ENCODE peak calls at places on chromosomes 12 and 14, in four cellular contexts. K is H1, Y is IMR-90, O is mesendoderm. T is an unnamed sample.

GRCh38 chr14:75570797-75571196 is 7.6 kb upstream of the FLVCR2 start:
- DNase-seq in K (no peak), O (no peak), Y (no peak), T (no peak)

GRCh38 chr14:100608586-100609330 is 21.5 kb upstream of the BEGAIN start:
- DNase-seq in K (no peak), O (no peak), Y (no peak), T (peak)

GRCh38 chr12:16955083-16955657 is 349.2 kb upstream of the LMO3 start:
- DNase-seq in Y (no peak), K (no peak), O (no peak), T (no peak)

GRCh38 chr12:65609359-65609771 is 214.9 kb upstream of the HMGA2 start:
- DNase-seq in O (peak), K (no peak), Y (peak), T (no peak)

GRCh38 chr12:452667-453210 is 7.0 kb upstream of the B4GALNT3 start:
- DNase-seq in Y (no peak), O (no peak), K (no peak), T (peak)

GRCh38 chr12:60172696-60173095 is 576.9 kb downstream of the SLC16A7 start:
- DNase-seq in Y (no peak), O (no peak), K (no peak), T (no peak)

GRCh38 chr14:42374332-42374731 is 767.7 kb downstream of the LRFN5 start:
- DNase-seq in O (no peak), K (no peak), Y (no peak), T (no peak)

GRCh38 chr14:35534130-35534883 is at the start of gene INSM2:
- DNase-seq in O (peak), K (no peak), Y (peak), T (no peak)

GRCh38 chr14:99654235-99655000 is 9.5 kb downstream of the HHIPL1 start:
- DNase-seq in K (no peak), Y (peak), O (no peak), T (no peak)

GRCh38 chr12:40312982-40313576 is 88.3 kb downstream of the LRRK2 start:
- DNase-seq in O (no peak), K (no peak), Y (peak), T (no peak)

GRCh38 chr14:81211844-81212243 is 8.9 kb downstream of the GTF2A1 start:
- DNase-seq in Y (peak), O (peak), K (no peak), T (no peak)

GRCh38 chr14:64762044-64763034 is 58.1 kb downstream of the PLEKHG3 start:
- DNase-seq in O (no peak), K (no peak), Y (peak), T (no peak)

GRCh38 chr12:110230655-110231054 is 50.4 kb upstream of the ATP2A2 start:
- DNase-seq in O (no peak), K (no peak), Y (no peak), T (no peak)

GRCh38 chr12:75560167-75560566 is 48.8 kb upstream of the KRR1 start:
- DNase-seq in K (no peak), O (peak), Y (peak), T (no peak)

GRCh38 chr14:22152161-22152870 is 436.7 kb downstream of the DAD1 start:
- DNase-seq in Y (no peak), K (no peak), O (no peak), T (no peak)

GRCh38 chr14:63938198-63939005 is 85.6 kb downstream of the SYNE2 start:
- DNase-seq in K (no peak), O (no peak), Y (peak), T (no peak)

GRCh38 chr12:80763874-80764273 is 47.2 kb downstream of the MYF5 start:
- DNase-seq in O (peak), Y (peak), K (no peak), T (no peak)

GRCh38 chr14:75010472-75010871 is 7.8 kb downstream of the EIF2B2 start:
- DNase-seq in O (no peak), Y (no peak), K (no peak), T (no peak)

GRCh38 chr12:4320287-4320858 is 640 bp upstream of the TIGAR start:
- DNase-seq in K (no peak), O (no peak), Y (no peak), T (no peak)

GRCh38 chr12:88451254-88451653 is 129.0 kb downstream of the KITLG start:
- DNase-seq in Y (no peak), O (no peak), K (no peak), T (no peak)

GRCh38 chr14:91946313-91947195 is 940 bp downstream of the FBLN5 start:
- DNase-seq in K (no peak), Y (peak), O (no peak), T (no peak)

GRCh38 chr14:91942128-91942527 is 5.4 kb downstream of the FBLN5 start:
- DNase-seq in Y (no peak), K (no peak), O (no peak), T (no peak)

GRCh38 chr14:91942946-91943345 is 4.5 kb downstream of the FBLN5 start:
- DNase-seq in K (no peak), O (no peak), Y (no peak), T (no peak)

GRCh38 chr14:91947196-91948184 is at the start of gene FBLN5:
- DNase-seq in K (peak), Y (peak), O (peak), T (peak)

DNA sequence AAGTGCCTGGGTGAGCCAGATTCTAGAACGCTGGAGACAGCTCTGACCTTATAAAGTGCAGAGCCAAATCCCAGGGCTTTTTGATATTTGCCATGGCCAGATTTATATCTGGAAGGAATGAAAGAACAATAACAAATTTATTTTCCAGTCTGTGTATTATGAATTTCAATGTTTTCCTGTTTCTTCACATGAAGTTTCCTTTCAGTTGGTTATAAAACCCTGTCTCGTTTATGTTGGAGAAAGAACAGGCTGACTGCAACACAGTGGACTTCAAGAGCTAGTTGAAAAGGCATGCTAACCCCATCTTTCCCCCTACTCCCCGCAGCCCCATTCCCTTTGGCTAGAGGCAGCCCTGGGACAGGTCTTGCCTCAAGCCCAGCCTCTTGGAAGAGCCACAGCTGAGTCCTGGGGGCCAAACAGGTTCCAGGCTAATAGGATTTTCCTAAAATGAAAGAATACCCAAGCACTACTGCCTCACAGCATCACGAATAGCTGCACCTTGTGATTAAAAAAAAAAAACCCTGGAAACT is 1.7 kb downstream of the FBLN5 start:
- DNase-seq in K (no peak), Y (no peak), O (no peak), T (no peak)
- H3K56ac ChIP-seq in K (no peak), Y (peak), O (peak), T (no peak)

GRCh38 chr12:101935769-101936741 is 58.7 kb downstream of the DRAM1 start:
- DNase-seq in Y (peak), K (no peak), O (peak), T (no peak)
- H3K4me2 ChIP-seq in Y (peak), K (no peak), O (no peak), T (no peak)

GRCh38 chr12:26867084-26867483 is 34.1 kb upstream of the ITPR2 start:
- DNase-seq in O (no peak), Y (no peak), K (no peak), T (no peak)
- H3K56ac ChIP-seq in O (no peak), Y (no peak), K (no peak), T (no peak)

GRCh38 chr12:51028126-51028810 is 2.1 kb upstream of the SLC11A2 start:
- DNase-seq in O (peak), Y (peak), K (peak), T (peak)
- H3K4me2 ChIP-seq in O (no peak), Y (peak), K (peak), T (peak)

DNA sequence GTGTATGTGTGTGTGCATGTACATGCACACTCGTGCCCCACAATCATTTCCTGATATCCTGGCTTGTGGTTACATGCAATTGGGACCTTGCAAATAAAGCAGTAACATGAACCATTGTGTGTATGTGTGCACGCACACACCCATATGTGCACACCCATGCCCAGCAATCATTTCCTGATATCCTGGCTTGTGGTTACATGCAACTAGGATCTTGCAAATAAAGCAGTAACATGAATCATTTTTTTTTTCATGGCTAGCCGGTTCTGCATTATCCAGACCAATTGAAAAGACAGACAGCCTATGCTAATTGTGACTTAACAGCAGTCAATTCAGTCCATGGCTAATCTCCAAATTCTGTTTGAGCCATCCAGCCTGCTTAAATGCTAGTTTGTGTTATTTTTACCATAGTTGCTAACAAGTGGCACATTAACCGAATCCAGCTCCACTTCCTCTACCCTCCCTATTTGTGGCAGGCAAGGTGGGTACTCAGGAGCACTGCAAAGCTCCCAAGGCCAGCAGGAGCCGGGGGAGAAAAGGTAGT is 134.3 kb downstream of the TTC7B start:
- DNase-seq in Y (no peak), K (no peak), O (no peak), T (no peak)
- H3K56ac ChIP-seq in Y (no peak), K (no peak), O (no peak), T (no peak)

GRCh38 chr14:38987781-38988180 is 115.3 kb downstream of the SEC23A start:
- DNase-seq in K (no peak), Y (no peak), O (no peak), T (no peak)

GRCh38 chr14:38992067-38992835 is 110.8 kb downstream of the SEC23A start:
- DNase-seq in O (no peak), K (no peak), Y (no peak), T (no peak)

GRCh38 chr14:38994721-38995120 is 108.3 kb downstream of the SEC23A start:
- DNase-seq in O (no peak), K (no peak), Y (no peak), T (no peak)

GRCh38 chr14:38989917-38990546 is 113.0 kb downstream of the SEC23A start:
- DNase-seq in O (no peak), Y (no peak), K (no peak), T (no peak)
- H3K4me2 ChIP-seq in O (no peak), Y (no peak), K (no peak), T (no peak)

DNA sequence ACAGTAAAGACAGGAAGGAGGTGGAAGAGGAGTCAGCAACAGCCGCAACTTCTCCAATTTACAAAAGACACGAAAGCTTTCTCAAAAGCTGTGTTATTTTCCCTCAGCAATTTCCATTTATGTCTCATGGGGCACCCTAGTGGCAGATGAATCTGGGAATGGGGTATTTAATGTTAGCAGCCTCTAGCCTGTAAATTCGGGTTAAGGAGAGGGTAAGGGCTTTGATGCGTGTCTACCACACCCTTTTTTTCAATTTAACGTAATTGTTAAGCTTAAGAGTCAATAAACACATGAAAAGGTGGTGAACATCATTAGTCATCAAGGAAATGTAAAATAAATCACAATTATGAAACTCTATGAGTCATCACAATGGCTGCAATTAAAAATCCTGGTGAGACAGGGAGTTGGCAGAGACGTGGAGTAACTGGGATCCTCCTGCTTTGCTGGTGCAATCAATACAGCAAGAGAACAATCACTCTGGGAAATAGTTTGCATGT is 986.4 kb downstream of the AACS start:
- DNase-seq in O (peak), K (no peak), Y (no peak), T (no peak)
- H3K56ac ChIP-seq in O (no peak), K (no peak), Y (no peak), T (no peak)

GRCh38 chr14:97802430-97802829 is 1005.2 kb downstream of the VRK1 start:
- DNase-seq in K (no peak), Y (no peak), O (no peak), T (no peak)
- H3K4me2 ChIP-seq in K (no peak), Y (no peak), O (no peak), T (no peak)

DNA sequence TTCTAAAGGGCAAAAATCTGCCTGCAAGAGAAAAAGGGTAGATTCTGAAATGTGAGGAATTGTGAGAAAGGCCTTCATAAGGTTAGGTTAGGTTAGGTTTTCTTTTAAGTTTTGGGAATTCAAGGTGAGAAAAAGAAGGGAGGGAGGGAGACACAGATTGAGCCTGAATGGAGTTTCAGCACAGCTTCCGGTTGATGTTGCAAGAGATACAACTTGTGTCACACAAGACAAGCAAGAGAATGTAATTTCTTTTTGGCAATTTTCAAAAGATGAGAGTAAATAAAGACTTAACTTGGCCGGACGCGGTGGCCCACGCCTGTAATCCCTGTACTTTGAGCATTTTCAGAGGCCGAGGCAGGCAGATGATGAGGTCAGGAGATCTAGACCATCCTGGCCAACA is 63.8 kb downstream of the CPSF2 start:
- DNase-seq in O (no peak), Y (no peak), K (no peak), T (no peak)
- H3K56ac ChIP-seq in O (no peak), Y (no peak), K (no peak), T (no peak)

GRCh38 chr12:122793685-122794106 is 19.3 kb downstream of the CCDC62 start:
- DNase-seq in O (peak), K (no peak), Y (peak), T (no peak)
- H3K4me2 ChIP-seq in O (no peak), K (no peak), Y (peak), T (no peak)